ENCODE peak calls at places on chromosomes 7 and 10, in eight cellular contexts. One of them, this sample, is unnamed.
A peak's percentile ranks its signal among the peaks of the same experiment; 100 is the strongest.

GRCh38 chr7:49643321-49643720 is 130.1 kb upstream of the VWC2 start:
- DNase-seq in MM.1S: no peak
- DNase-seq in prostate gland: no peak
- DNase-seq in tibial nerve: no peak
- DNase-seq in A549: no peak
- DNase-seq in astrocyte of the spinal cord: no peak
- DNase-seq in PC-3: no peak
- DNase-seq in CD8-positive, alpha-beta T cell: no peak
- DNase-seq in this sample: no peak

GRCh38 chr7:128172151-128172550 is 68.9 kb upstream of the LEP start:
- DNase-seq in MM.1S: no peak
- DNase-seq in prostate gland: no peak
- DNase-seq in tibial nerve: no peak
- DNase-seq in A549: no peak
- DNase-seq in astrocyte of the spinal cord: no peak
- DNase-seq in PC-3: no peak
- DNase-seq in CD8-positive, alpha-beta T cell: no peak
- DNase-seq in this sample: no peak

GRCh38 chr10:17801507-17801906 is 7.6 kb upstream of the MRC1 start:
- DNase-seq in MM.1S: no peak
- DNase-seq in prostate gland: no peak
- DNase-seq in tibial nerve: no peak
- DNase-seq in A549: no peak
- DNase-seq in astrocyte of the spinal cord: no peak
- DNase-seq in PC-3: no peak
- DNase-seq in CD8-positive, alpha-beta T cell: no peak
- DNase-seq in this sample: no peak

GRCh38 chr10:109698888-109699685 is 224.2 kb downstream of the XPNPEP1 start:
- DNase-seq in MM.1S: no peak
- DNase-seq in prostate gland: no peak
- DNase-seq in tibial nerve: no peak
- DNase-seq in A549: no peak
- DNase-seq in astrocyte of the spinal cord: no peak
- DNase-seq in PC-3: no peak
- DNase-seq in CD8-positive, alpha-beta T cell: no peak
- DNase-seq in this sample: no peak

GRCh38 chr7:157465597-157466348 is 129.0 kb downstream of the DNAJB6 start:
- DNase-seq in MM.1S: no peak
- DNase-seq in prostate gland: no peak
- DNase-seq in tibial nerve: no peak
- DNase-seq in A549: no peak
- DNase-seq in astrocyte of the spinal cord: no peak
- DNase-seq in PC-3: no peak
- DNase-seq in CD8-positive, alpha-beta T cell: no peak
- DNase-seq in this sample: peak; percentile 53

GRCh38 chr7:27172823-27173411 is 1.2 kb downstream of the HOXA10 start:
- DNase-seq in MM.1S: no peak
- DNase-seq in prostate gland: peak; percentile 89
- DNase-seq in tibial nerve: peak; percentile 73
- DNase-seq in A549: no peak
- DNase-seq in astrocyte of the spinal cord: peak; percentile 28
- DNase-seq in PC-3: peak; percentile 87
- DNase-seq in CD8-positive, alpha-beta T cell: no peak
- DNase-seq in this sample: peak; percentile 71

GRCh38 chr7:70132802-70133201 is 534.5 kb downstream of the AUTS2 start:
- DNase-seq in MM.1S: no peak
- DNase-seq in prostate gland: no peak
- DNase-seq in tibial nerve: no peak
- DNase-seq in A549: no peak
- DNase-seq in astrocyte of the spinal cord: no peak
- DNase-seq in PC-3: no peak
- DNase-seq in CD8-positive, alpha-beta T cell: no peak
- DNase-seq in this sample: no peak

GRCh38 chr10:59393349-59393748 is 31.0 kb upstream of the FAM13C start:
- DNase-seq in MM.1S: no peak
- DNase-seq in prostate gland: no peak
- DNase-seq in tibial nerve: no peak
- DNase-seq in A549: no peak
- DNase-seq in astrocyte of the spinal cord: no peak
- DNase-seq in PC-3: peak; percentile 46
- DNase-seq in CD8-positive, alpha-beta T cell: no peak
- DNase-seq in this sample: peak; percentile 28

GRCh38 chr7:121752706-121753105 is 120.3 kb upstream of the PTPRZ1 start:
- DNase-seq in MM.1S: peak; percentile 33
- DNase-seq in prostate gland: no peak
- DNase-seq in tibial nerve: no peak
- DNase-seq in A549: no peak
- DNase-seq in astrocyte of the spinal cord: peak; percentile 15
- DNase-seq in PC-3: peak; percentile 26
- DNase-seq in CD8-positive, alpha-beta T cell: no peak
- DNase-seq in this sample: peak; percentile 18

GRCh38 chr10:5614081-5614721 is 52.2 kb downstream of the ASB13 start:
- DNase-seq in MM.1S: no peak
- DNase-seq in prostate gland: no peak
- DNase-seq in tibial nerve: no peak
- DNase-seq in A549: no peak
- DNase-seq in astrocyte of the spinal cord: peak; percentile 56
- DNase-seq in PC-3: peak; percentile 38
- DNase-seq in CD8-positive, alpha-beta T cell: no peak
- DNase-seq in this sample: peak; percentile 63

GRCh38 chr10:8052970-8053445 is 1.5 kb upstream of the GATA3 start:
- DNase-seq in MM.1S: no peak
- DNase-seq in prostate gland: no peak
- DNase-seq in tibial nerve: no peak
- DNase-seq in A549: no peak
- DNase-seq in astrocyte of the spinal cord: no peak
- DNase-seq in PC-3: no peak
- DNase-seq in CD8-positive, alpha-beta T cell: no peak
- DNase-seq in this sample: no peak
- TF ChIP-seq CTCF in MM.1S: peak; percentile 28
- TF ChIP-seq CTCF in prostate gland: no peak
- TF ChIP-seq CTCF in tibial nerve: peak; percentile 59
- TF ChIP-seq CTCF in A549: no peak
- TF ChIP-seq CTCF in astrocyte of the spinal cord: no peak
- TF ChIP-seq CTCF in PC-3: peak; percentile 60
- TF ChIP-seq CTCF in CD8-positive, alpha-beta T cell: peak; percentile 49
- TF ChIP-seq CTCF in this sample: no peak

DNA sequence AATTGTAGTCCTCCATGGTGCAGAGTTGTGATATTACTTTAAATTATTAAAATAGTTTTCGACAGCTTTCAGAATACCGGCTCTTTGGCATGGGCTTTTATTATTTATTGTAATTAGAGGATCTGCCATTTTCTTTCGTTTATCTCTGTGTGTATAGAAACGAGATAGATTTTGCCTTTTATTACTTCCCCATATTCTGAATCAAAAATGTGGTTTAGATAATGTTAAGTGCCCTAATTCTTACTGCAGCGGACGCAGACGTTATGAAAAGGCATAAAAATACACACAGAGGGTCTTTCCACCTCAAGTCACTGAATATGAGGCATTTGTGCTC is 1.9 kb upstream of the ARID5B start:
- DNase-seq in MM.1S: no peak
- DNase-seq in prostate gland: no peak
- DNase-seq in tibial nerve: no peak
- DNase-seq in A549: no peak
- DNase-seq in astrocyte of the spinal cord: no peak
- DNase-seq in PC-3: no peak
- DNase-seq in CD8-positive, alpha-beta T cell: no peak
- DNase-seq in this sample: no peak
- H3K4me3 ChIP-seq in MM.1S: peak overlapping the region; percentile 74
- H3K4me3 ChIP-seq in prostate gland: peak overlapping the region; percentile 58
- H3K4me3 ChIP-seq in tibial nerve: peak overlapping the region; percentile 93
- H3K4me3 ChIP-seq in A549: peak overlapping the region; percentile 59
- H3K4me3 ChIP-seq in astrocyte of the spinal cord: peak overlapping the region; percentile 94
- H3K4me3 ChIP-seq in PC-3: peak overlapping the region; percentile 75
- H3K4me3 ChIP-seq in CD8-positive, alpha-beta T cell: peak overlapping the region; percentile 91
- H3K4me3 ChIP-seq in this sample: peak overlapping the region; percentile 93

DNA sequence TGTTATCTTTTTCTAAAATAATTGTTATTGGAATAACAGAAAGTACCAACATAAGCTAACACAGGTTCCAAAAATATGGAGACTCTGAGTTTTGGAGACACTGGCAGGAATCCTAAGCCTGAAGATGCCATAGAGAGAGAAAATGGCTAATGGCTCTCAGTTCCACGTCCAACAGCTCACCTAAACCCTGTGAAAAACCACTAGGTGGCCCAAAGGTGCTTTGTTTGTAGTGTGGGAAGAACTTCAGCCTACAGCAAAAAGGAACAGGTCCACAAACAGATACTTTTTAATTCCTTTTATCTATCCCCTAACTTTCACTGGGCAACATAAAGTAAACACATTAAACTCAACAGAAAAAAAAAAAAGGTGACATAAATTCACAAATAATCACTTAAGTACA is 272.3 kb downstream of the SEMA3D start:
- DNase-seq in MM.1S: peak; percentile 24
- DNase-seq in prostate gland: no peak
- DNase-seq in tibial nerve: no peak
- DNase-seq in A549: no peak
- DNase-seq in astrocyte of the spinal cord: no peak
- DNase-seq in PC-3: peak; percentile 30
- DNase-seq in CD8-positive, alpha-beta T cell: no peak
- DNase-seq in this sample: no peak
- TF ChIP-seq CTCF in MM.1S: peak; percentile 13
- TF ChIP-seq CTCF in prostate gland: no peak
- TF ChIP-seq CTCF in tibial nerve: no peak
- TF ChIP-seq CTCF in A549: peak; percentile 12
- TF ChIP-seq CTCF in astrocyte of the spinal cord: no peak
- TF ChIP-seq CTCF in PC-3: peak; percentile 48
- TF ChIP-seq CTCF in CD8-positive, alpha-beta T cell: no peak
- TF ChIP-seq CTCF in this sample: no peak

GRCh38 chr10:70317272-70317942 is 33.6 kb upstream of the NPFFR1 start:
- DNase-seq in MM.1S: no peak
- DNase-seq in prostate gland: no peak
- DNase-seq in tibial nerve: no peak
- DNase-seq in A549: no peak
- DNase-seq in astrocyte of the spinal cord: no peak
- DNase-seq in PC-3: no peak
- DNase-seq in CD8-positive, alpha-beta T cell: no peak
- DNase-seq in this sample: no peak

GRCh38 chr10:70317943-70318318 is 34.1 kb upstream of the NPFFR1 start:
- DNase-seq in MM.1S: no peak
- DNase-seq in prostate gland: no peak
- DNase-seq in tibial nerve: no peak
- DNase-seq in A549: no peak
- DNase-seq in astrocyte of the spinal cord: no peak
- DNase-seq in PC-3: no peak
- DNase-seq in CD8-positive, alpha-beta T cell: no peak
- DNase-seq in this sample: no peak

GRCh38 chr10:70320751-70321150 is 36.9 kb upstream of the NPFFR1 start:
- DNase-seq in MM.1S: no peak
- DNase-seq in prostate gland: no peak
- DNase-seq in tibial nerve: no peak
- DNase-seq in A549: no peak
- DNase-seq in astrocyte of the spinal cord: no peak
- DNase-seq in PC-3: no peak
- DNase-seq in CD8-positive, alpha-beta T cell: no peak
- DNase-seq in this sample: peak; percentile 24

GRCh38 chr10:70319824-70320223 is 36.0 kb upstream of the NPFFR1 start:
- DNase-seq in MM.1S: no peak
- DNase-seq in prostate gland: no peak
- DNase-seq in tibial nerve: no peak
- DNase-seq in A549: no peak
- DNase-seq in astrocyte of the spinal cord: no peak
- DNase-seq in PC-3: no peak
- DNase-seq in CD8-positive, alpha-beta T cell: no peak
- DNase-seq in this sample: no peak

DNA sequence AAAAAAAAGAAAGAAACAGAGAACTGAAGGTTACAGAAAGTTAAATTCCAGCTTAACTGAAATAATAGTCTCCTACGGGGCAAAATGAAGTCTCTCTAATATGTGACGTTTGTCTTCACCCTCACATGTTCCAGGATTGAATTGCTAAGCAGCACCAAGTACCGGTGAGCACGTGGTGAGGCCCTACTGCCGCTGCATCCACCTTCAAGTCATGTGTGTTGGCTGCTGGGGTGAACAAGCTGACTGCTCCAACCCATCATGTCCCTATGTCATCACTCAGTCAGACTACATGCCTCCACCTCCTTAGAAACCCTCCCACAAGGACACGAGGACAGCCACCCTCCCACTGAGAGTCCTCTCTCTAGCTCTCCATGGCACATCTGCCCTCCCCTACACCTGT is 35.4 kb upstream of the NPFFR1 start:
- DNase-seq in MM.1S: peak; percentile 12
- DNase-seq in prostate gland: no peak
- DNase-seq in tibial nerve: no peak
- DNase-seq in A549: no peak
- DNase-seq in astrocyte of the spinal cord: no peak
- DNase-seq in PC-3: no peak
- DNase-seq in CD8-positive, alpha-beta T cell: no peak
- DNase-seq in this sample: no peak
- H3K4me3 ChIP-seq in MM.1S: no peak overlapping the region
- H3K4me3 ChIP-seq in prostate gland: no peak overlapping the region
- H3K4me3 ChIP-seq in tibial nerve: no peak overlapping the region
- H3K4me3 ChIP-seq in A549: no peak overlapping the region
- H3K4me3 ChIP-seq in astrocyte of the spinal cord: no peak overlapping the region
- H3K4me3 ChIP-seq in PC-3: no peak overlapping the region
- H3K4me3 ChIP-seq in CD8-positive, alpha-beta T cell: no peak overlapping the region
- H3K4me3 ChIP-seq in this sample: no peak overlapping the region

GRCh38 chr7:18357691-18358090 is 137.9 kb upstream of the HDAC9 start:
- DNase-seq in MM.1S: peak; percentile 36
- DNase-seq in prostate gland: no peak
- DNase-seq in tibial nerve: no peak
- DNase-seq in A549: peak; percentile 13
- DNase-seq in astrocyte of the spinal cord: no peak
- DNase-seq in PC-3: peak; percentile 53
- DNase-seq in CD8-positive, alpha-beta T cell: no peak
- DNase-seq in this sample: peak; percentile 26
- TF ChIP-seq CTCF in MM.1S: peak; percentile 42
- TF ChIP-seq CTCF in prostate gland: no peak
- TF ChIP-seq CTCF in tibial nerve: no peak
- TF ChIP-seq CTCF in A549: no peak
- TF ChIP-seq CTCF in astrocyte of the spinal cord: peak; percentile 28
- TF ChIP-seq CTCF in PC-3: peak; percentile 57
- TF ChIP-seq CTCF in CD8-positive, alpha-beta T cell: no peak
- TF ChIP-seq CTCF in this sample: peak; percentile 38

DNA sequence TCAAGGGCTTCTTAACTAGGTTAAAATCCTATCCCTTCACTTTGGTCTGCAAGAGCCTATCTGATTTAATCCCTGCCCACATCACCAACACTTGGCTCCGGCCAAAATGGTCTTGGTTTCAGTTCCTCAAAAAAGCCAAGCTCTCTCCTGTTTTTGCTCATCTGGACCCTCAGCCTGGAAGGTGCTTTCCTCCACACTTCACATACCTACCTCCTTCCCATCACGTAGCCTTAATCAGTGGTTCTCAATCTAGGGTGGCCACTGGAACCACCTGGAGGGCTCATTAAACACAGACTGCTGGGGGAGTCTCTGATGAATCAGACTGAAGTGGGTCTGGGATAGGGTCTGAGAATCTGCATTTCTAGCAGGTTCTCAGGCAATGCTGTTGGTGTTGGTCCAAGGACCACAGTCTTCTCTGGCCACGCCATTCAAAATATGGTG is 227.0 kb upstream of the AOAH start:
- DNase-seq in MM.1S: peak; percentile 44
- DNase-seq in prostate gland: no peak
- DNase-seq in tibial nerve: no peak
- DNase-seq in A549: no peak
- DNase-seq in astrocyte of the spinal cord: no peak
- DNase-seq in PC-3: no peak
- DNase-seq in CD8-positive, alpha-beta T cell: no peak
- DNase-seq in this sample: no peak
- H3K4me3 ChIP-seq in MM.1S: no peak overlapping the region
- H3K4me3 ChIP-seq in prostate gland: no peak overlapping the region
- H3K4me3 ChIP-seq in tibial nerve: no peak overlapping the region
- H3K4me3 ChIP-seq in A549: no peak overlapping the region
- H3K4me3 ChIP-seq in astrocyte of the spinal cord: no peak overlapping the region
- H3K4me3 ChIP-seq in PC-3: no peak overlapping the region
- H3K4me3 ChIP-seq in CD8-positive, alpha-beta T cell: no peak overlapping the region
- H3K4me3 ChIP-seq in this sample: no peak overlapping the region